ENCODE peak calls at places on chromosomes 3 and 15, in seven cellular contexts. L, X, S, J, M, A and I are unnamed samples.

GRCh38 chr3:48414376-48415250 is 15.3 kb downstream of the PLXNB1 start:
- DNase-seq in S (no peak), A (no peak), J (no peak), X (no peak), M (no peak), L (no peak), I (no peak)

GRCh38 chr3:194322701-194323174 is 28.4 kb downstream of the CPN2 start:
- DNase-seq in L (peak), M (no peak), A (no peak), S (peak), J (no peak), X (peak), I (no peak)

GRCh38 chr3:181739628-181740027 is 27.9 kb downstream of the SOX2 start:
- DNase-seq in X (no peak), S (no peak), L (peak), M (no peak), J (no peak), A (no peak), I (no peak)

GRCh38 chr15:90334304-90334731 is 17.8 kb upstream of the ZNF774 start:
- DNase-seq in A (no peak), X (peak), L (no peak), J (no peak), M (no peak), S (no peak), I (no peak)

GRCh38 chr15:83978588-83978987 is 257.0 kb upstream of the GOLGA6L4 start:
- DNase-seq in L (no peak), J (no peak), X (no peak), A (no peak), S (no peak), M (no peak), I (no peak)

GRCh38 chr3:193347507-193348501 is 30.7 kb downstream of the ATP13A5 start:
- DNase-seq in J (no peak), X (no peak), S (no peak), A (no peak), L (no peak), M (no peak), I (no peak)

GRCh38 chr15:73125219-73125618 is 73.0 kb downstream of the NEO1 start:
- DNase-seq in X (no peak), A (no peak), J (no peak), M (no peak), L (no peak), S (no peak), I (no peak)

GRCh38 chr3:45309876-45310275 is 78.5 kb upstream of the LARS2 start:
- DNase-seq in X (no peak), L (no peak), J (no peak), M (no peak), S (no peak), A (no peak), I (no peak)

GRCh38 chr3:149813367-149814281 is 609 bp downstream of the RNF13 start:
- DNase-seq in L (no peak), X (peak), M (peak), J (peak), S (peak), A (no peak), I (peak)

GRCh38 chr3:134067311-134068161 is 37.8 kb upstream of the SLCO2A1 start:
- DNase-seq in J (no peak), A (no peak), L (no peak), X (no peak), M (peak), S (no peak), I (no peak)

GRCh38 chr15:59801649-59802048 is 112.5 kb upstream of the BNIP2 start:
- DNase-seq in S (no peak), M (no peak), L (no peak), A (no peak), J (no peak), X (no peak), I (no peak)

GRCh38 chr3:88957751-88958452 is 149.5 kb upstream of the EPHA3 start:
- DNase-seq in A (no peak), S (no peak), X (no peak), M (no peak), L (no peak), J (no peak), I (no peak)

GRCh38 chr3:129061888-129062834 is 1.6 kb downstream of the GP9 start:
- DNase-seq in S (no peak), J (peak), X (no peak), A (no peak), M (no peak), L (no peak), I (no peak)
- TF ChIP-seq JUND in S (no peak), J (no peak), X (no peak), A (no peak), M (no peak), L (no peak), I (no peak)

GRCh38 chr15:52706091-52706490 is 26.9 kb upstream of the ATOSA start:
- DNase-seq in A (no peak), M (no peak), X (no peak), J (no peak), L (no peak), S (no peak), I (no peak)

GRCh38 chr15:52710710-52711107 is 31.5 kb upstream of the ATOSA start:
- DNase-seq in M (no peak), S (no peak), A (no peak), L (no peak), X (no peak), J (no peak), I (no peak)

GRCh38 chr15:52714968-52715367 is 35.8 kb upstream of the ATOSA start:
- DNase-seq in S (no peak), M (no peak), L (no peak), J (no peak), A (no peak), X (no peak), I (no peak)

GRCh38 chr15:52710050-52710709 is 31.0 kb upstream of the ATOSA start:
- DNase-seq in A (peak), J (no peak), L (no peak), X (no peak), M (no peak), S (no peak), I (peak)

GRCh38 chr15:52709172-52709979 is 30.2 kb upstream of the ATOSA start:
- DNase-seq in M (peak), A (no peak), J (no peak), X (peak), L (no peak), S (no peak), I (peak)
- TF ChIP-seq JUND in M (no peak), A (no peak), J (no peak), X (no peak), L (no peak), S (no peak), I (no peak)

DNA sequence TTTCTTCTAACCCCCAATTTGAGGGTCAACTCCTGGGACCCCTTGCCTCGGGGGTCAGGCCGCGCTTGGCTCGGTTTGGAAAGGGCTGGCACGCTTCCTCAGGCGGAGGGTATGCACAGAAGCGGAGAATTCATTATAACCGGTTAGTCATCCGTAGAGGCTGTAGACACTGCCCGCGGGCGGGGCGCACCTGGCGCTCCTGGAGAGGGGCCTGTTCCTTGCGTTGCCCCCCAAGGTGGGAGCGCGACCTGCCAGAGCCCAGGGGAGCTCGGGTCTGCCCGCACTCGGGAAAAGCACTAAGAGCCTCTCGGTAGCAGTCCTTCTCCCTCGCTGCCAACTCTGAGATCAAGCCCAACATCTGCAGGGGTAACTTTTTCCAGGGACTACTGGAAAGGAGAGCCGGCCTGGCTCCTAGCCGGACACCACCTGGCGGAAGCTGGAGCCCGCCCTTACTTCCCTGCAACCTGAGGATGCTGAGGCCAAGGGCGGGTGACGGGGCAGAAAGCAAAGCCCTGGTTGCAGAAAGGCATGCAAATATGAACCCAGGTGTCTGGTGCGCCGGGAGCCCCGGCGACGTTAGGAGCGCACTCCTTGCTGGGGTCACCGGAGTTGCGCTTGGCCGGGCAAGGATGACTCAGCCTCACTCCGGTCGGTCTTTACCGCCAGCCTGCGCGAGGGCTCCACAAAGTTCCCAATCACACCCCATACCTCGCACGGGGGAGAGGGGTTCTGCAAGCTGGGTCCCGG is 1.5 kb upstream of the CACNA2D3 start:
- DNase-seq in X (no peak), M (peak), L (no peak), J (peak), A (no peak), S (no peak), I (no peak)
- TF ChIP-seq JUND in X (no peak), M (peak), L (no peak), J (no peak), A (no peak), S (no peak), I (no peak)

GRCh38 chr15:28977377-28978010 is 91.7 kb downstream of the APBA2 start:
- DNase-seq in S (no peak), L (peak), J (no peak), A (no peak), X (no peak), M (no peak), I (peak)

GRCh38 chr15:28978661-28979060 is 92.9 kb downstream of the APBA2 start:
- DNase-seq in M (no peak), A (no peak), L (no peak), J (no peak), X (no peak), S (no peak), I (no peak)

GRCh38 chr15:28978011-28978378 is 92.2 kb downstream of the APBA2 start:
- DNase-seq in M (no peak), S (no peak), A (no peak), L (no peak), J (no peak), X (no peak), I (no peak)

GRCh38 chr15:28974142-28974541 is 88.4 kb downstream of the APBA2 start:
- DNase-seq in X (no peak), L (no peak), S (no peak), M (no peak), A (no peak), J (no peak), I (no peak)

DNA sequence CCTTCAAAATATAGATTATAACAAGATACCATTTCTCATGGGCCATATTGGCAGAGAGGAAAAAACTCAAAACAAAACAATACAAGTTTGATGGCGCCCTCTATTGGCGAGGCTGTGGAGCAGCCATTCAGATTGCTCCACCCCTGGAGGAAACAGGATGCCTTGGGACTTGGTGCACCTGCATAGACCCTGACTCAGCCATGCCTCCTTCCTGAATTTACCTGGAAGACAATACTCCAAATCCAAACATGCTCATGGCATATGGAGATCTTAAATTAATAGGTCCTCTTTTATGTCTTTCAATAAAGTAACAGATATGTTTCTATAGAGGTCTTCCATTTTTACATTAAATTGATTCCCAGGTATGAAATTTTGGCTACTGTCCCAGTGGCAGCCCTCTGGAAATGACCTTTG is 90.0 kb downstream of the APBA2 start:
- DNase-seq in A (no peak), L (peak), M (peak), X (peak), J (peak), S (peak), I (peak)
- TF ChIP-seq JUND in A (no peak), L (no peak), M (peak), X (no peak), J (no peak), S (peak), I (no peak)

GRCh38 chr3:15327941-15328340 is 4.4 kb downstream of the SH3BP5 start:
- DNase-seq in S (no peak), A (no peak), M (no peak), L (no peak), J (no peak), X (no peak), I (no peak)
- TF ChIP-seq JUND in S (no peak), A (no peak), M (no peak), L (no peak), J (no peak), X (no peak), I (no peak)

GRCh38 chr3:137764001-137764433 is at the start of gene SOX14:
- DNase-seq in M (peak), S (peak), X (peak), A (no peak), L (peak), J (peak), I (peak)
- TF ChIP-seq JUND in M (no peak), S (no peak), X (no peak), A (no peak), L (no peak), J (no peak), I (no peak)

GRCh38 chr3:172179680-172180399 is 140.5 kb downstream of the FNDC3B start:
- DNase-seq in A (peak), L (no peak), S (peak), J (no peak), X (peak), M (no peak), I (no peak)
- TF ChIP-seq JUND in A (peak), L (no peak), S (peak), J (no peak), X (peak), M (no peak), I (no peak)

DNA sequence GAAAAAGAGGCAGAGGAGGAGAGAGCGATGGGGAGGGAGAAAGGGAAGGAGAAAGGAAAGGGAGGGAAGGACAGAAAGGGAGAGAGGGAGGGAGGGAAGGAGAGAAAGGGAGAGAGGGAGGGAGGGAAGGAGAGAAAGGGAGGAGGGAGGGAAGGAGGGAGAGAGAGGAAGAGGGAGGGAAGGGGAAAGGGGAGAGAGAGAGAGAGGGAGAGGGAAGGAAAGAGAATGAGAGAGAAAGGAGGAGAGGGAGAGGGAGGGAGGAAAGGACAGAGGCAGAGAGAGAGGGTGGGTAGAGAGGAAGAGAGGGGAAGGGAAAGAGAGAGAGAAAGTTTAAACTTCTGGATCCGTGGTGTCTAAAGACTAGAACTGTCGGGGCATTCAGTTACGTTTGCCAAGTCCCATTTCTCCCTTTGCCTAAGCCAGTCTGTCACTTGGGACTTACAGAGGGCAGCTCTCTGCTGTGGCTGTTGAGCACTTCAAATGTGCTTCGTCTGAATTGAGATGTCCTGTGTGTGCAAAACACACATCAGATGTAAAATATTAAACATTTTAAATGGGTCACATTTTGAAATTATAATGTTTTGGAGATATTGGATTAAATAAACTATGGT is 62.6 kb downstream of the PLXNA1 start:
- DNase-seq in L (no peak), X (no peak), S (no peak), J (no peak), M (no peak), A (no peak), I (peak)
- TF ChIP-seq JUND in L (no peak), X (no peak), S (no peak), J (no peak), M (no peak), A (no peak), I (no peak)